ENCODE peak calls at places on chromosomes 6 and 20, in six cellular contexts. E, N, Y, B, K and P are unnamed samples.

GRCh38 chr6:37518116-37518515 is 18.4 kb upstream of the CCDC167 start:
- DNase-seq in E (no peak), N (no peak), Y (no peak), B (no peak), K (no peak), P (no peak)

GRCh38 chr20:62230696-62231095 is 7.6 kb upstream of the OSBPL2 start:
- DNase-seq in E (no peak), N (no peak), Y (no peak), B (no peak), K (no peak), P (no peak)

GRCh38 chr20:48219306-48219705 is 434.0 kb upstream of the SULF2 start:
- DNase-seq in E (no peak), N (no peak), Y (no peak), B (no peak), K (no peak), P (no peak)

GRCh38 chr6:43724914-43725642 is 37.5 kb upstream of the MRPS18A start:
- DNase-seq in E (peak; percentile 72), N (peak; percentile 83), Y (peak; percentile 96), B (peak; percentile 75), K (peak; percentile 70), P (peak; percentile 48)

GRCh38 chr6:7052441-7052936 is 55.3 kb upstream of the RREB1 start:
- DNase-seq in E (peak; percentile 63), N (no peak), Y (peak; percentile 83), B (peak; percentile 22), K (peak; percentile 67), P (no peak)

GRCh38 chr20:46463852-46464251 is 49.5 kb downstream of the ZNF334 start:
- DNase-seq in E (no peak), N (no peak), Y (no peak), B (no peak), K (no peak), P (no peak)

GRCh38 chr20:25036331-25036936 is 21.5 kb downstream of the ACSS1 start:
- DNase-seq in E (no peak), N (no peak), Y (no peak), B (no peak), K (no peak), P (no peak)

GRCh38 chr6:27368202-27368601 is 20.4 kb upstream of the ZNF391 start:
- DNase-seq in E (no peak), N (no peak), Y (no peak), B (no peak), K (no peak), P (no peak)

GRCh38 chr6:46078294-46078693 is 51.5 kb upstream of the ENPP4 start:
- DNase-seq in E (no peak), N (no peak), Y (no peak), B (no peak), K (no peak), P (no peak)

GRCh38 chr6:117637770-117638169 is 35.5 kb upstream of the GOPC start:
- DNase-seq in E (no peak), N (no peak), Y (no peak), B (no peak), K (no peak), P (no peak)

GRCh38 chr6:109456710-109457595 is 1.4 kb upstream of the MICAL1 start:
- DNase-seq in E (peak; percentile 48), N (no peak), Y (no peak), B (no peak), K (peak; percentile 70), P (no peak)

GRCh38 chr6:82567621-82568020 is 204.0 kb downstream of the TPBG start:
- DNase-seq in E (no peak), N (no peak), Y (no peak), B (no peak), K (no peak), P (no peak)

GRCh38 chr6:63582579-63583231 is 10.4 kb downstream of the LOC128125822 start:
- DNase-seq in E (no peak), N (no peak), Y (no peak), B (no peak), K (no peak), P (no peak)

GRCh38 chr6:18997375-18997826 is 610.3 kb downstream of the RNF144B start:
- DNase-seq in E (no peak), N (no peak), Y (no peak), B (no peak), K (no peak), P (no peak)

GRCh38 chr6:110628330-110628729 is 151.9 kb upstream of the SLC22A16 start:
- DNase-seq in E (no peak), N (no peak), Y (no peak), B (no peak), K (no peak), P (no peak)

GRCh38 chr20:58908941-58909340 is 56.4 kb downstream of the GNAS start:
- DNase-seq in E (no peak), N (no peak), Y (no peak), B (no peak), K (no peak), P (no peak)

GRCh38 chr6:106749611-106750010 is 120.2 kb downstream of the QRSL1 start:
- DNase-seq in E (no peak), N (no peak), Y (no peak), B (no peak), K (no peak), P (no peak)

GRCh38 chr20:36483919-36484808 is 57.2 kb upstream of the MYL9 start:
- DNase-seq in E (no peak), N (no peak), Y (no peak), B (no peak), K (no peak), P (no peak)

GRCh38 chr20:25514747-25515340 is 70.5 kb downstream of the NINL start:
- DNase-seq in E (no peak), N (no peak), Y (no peak), B (no peak), K (no peak), P (no peak)

GRCh38 chr6:93713974-93714373 is 294.6 kb upstream of the EPHA7 start:
- DNase-seq in E (no peak), N (no peak), Y (no peak), B (no peak), K (no peak), P (no peak)

GRCh38 chr6:108113557-108114519 is 39.3 kb upstream of the OSTM1 start:
- DNase-seq in E (no peak), N (no peak), Y (no peak), B (no peak), K (peak; percentile 16), P (no peak)

GRCh38 chr6:37556884-37557644 is 57.4 kb upstream of the CCDC167 start:
- DNase-seq in E (no peak), N (no peak), Y (no peak), B (no peak), K (no peak), P (no peak)

GRCh38 chr6:31356216-31356945 is 598 bp downstream of the HLA-B start:
- DNase-seq in E (peak; percentile 60), N (peak; percentile 24), Y (peak; percentile 77), B (peak; percentile 19), K (peak; percentile 38), P (no peak)

GRCh38 chr6:40906759-40907158 is 132.3 kb downstream of the UNC5CL start:
- DNase-seq in E (no peak), N (no peak), Y (no peak), B (no peak), K (no peak), P (no peak)

GRCh38 chr6:156359912-156360311 is 417.3 kb upstream of the ARID1B start:
- DNase-seq in E (no peak), N (no peak), Y (no peak), B (no peak), K (no peak), P (no peak)

GRCh38 chr20:44720617-44720993 is 5.4 kb downstream of the CCN5 start:
- DNase-seq in E (no peak), N (no peak), Y (no peak), B (no peak), K (no peak), P (no peak)

DNA sequence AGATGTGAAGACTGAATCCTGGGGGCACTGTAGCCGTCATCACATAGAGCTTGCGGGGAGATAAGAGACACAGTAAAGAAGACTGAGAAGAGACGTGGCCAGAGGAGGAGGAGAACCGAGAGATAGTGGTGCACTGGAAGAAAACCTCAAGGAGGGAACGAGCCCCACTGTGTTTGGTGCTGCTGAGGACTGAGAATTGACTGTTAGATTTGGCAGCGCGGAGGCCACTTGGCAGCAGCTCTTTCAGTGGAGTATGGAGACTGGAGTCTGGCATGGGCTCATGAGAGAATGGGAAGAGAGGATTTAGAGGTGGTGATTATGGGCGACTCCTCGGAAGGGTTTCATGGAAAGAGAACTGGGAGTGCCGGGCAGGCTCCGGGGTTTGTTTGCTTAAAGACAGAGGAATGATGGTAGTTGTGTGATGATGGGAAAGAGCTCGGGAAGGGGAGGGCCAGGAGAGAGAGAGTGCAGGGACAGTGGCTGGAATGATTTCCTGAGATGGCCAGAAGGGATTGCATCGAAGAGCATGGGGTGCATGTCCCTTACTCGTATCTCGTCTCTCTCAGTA is 18.0 kb downstream of the CDYL start:
- DNase-seq in E (peak; percentile 56), N (no peak), Y (no peak), B (no peak), K (peak; percentile 61), P (no peak)
- H3K9me3 ChIP-seq in E (no peaks in the 10 kb centered on the region), N (no peaks in the 10 kb centered on the region), Y (no peaks in the 10 kb centered on the region), B (no peaks in the 10 kb centered on the region), K (peaks cover 5% of the 10 kb centered on the region), P (no peaks in the 10 kb centered on the region)

DNA sequence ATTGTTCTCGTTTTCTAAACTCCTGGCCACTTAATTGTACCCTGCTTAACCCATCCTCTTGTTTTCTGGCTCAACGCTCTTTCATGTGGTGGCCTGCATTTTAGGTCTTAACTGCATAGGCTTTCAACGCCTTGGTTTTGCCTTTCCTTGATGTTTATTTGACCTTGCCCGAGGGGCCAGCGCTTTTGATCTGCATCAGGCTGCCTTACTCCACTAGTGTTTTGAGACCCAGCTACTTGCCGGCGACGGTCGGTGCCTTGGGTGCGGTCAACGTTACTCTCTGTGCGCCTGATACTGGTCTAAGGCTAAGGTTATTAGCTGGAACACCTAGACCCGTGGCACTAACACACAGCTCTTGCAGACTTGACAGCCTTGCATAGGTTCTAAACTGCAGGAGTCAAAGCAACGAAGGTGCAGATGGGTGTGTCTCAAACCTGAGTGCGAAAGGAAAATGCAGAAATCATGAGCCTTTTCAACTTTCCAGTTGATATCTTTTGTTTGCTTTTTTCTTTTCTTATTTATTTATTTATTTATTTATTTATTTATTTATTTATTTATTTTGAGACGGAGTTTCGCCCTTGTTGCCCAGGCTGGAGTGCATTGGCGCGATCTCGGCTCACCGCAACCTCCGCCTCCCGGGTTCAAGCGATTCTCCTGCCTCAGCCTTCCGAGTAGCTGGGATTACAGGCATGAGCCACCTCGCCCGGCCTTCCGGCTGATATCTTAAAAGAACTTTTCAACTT is 138.8 kb downstream of the HFE start:
- DNase-seq in E (no peak), N (no peak), Y (no peak), B (no peak), K (no peak), P (no peak)
- H3K9me3 ChIP-seq in E (no peaks in the 10 kb centered on the region), N (no peaks in the 10 kb centered on the region), Y (no peaks in the 10 kb centered on the region), B (no peaks in the 10 kb centered on the region), K (peaks cover 10% of the 10 kb centered on the region), P (no peaks in the 10 kb centered on the region)

GRCh38 chr6:21931641-21932335 is 338.2 kb downstream of the SOX4 start:
- DNase-seq in E (no peak), N (no peak), Y (no peak), B (no peak), K (no peak), P (no peak)
- H3K9me3 ChIP-seq in E (no peaks in the 10 kb centered on the region), N (no peaks in the 10 kb centered on the region), Y (no peaks in the 10 kb centered on the region), B (no peaks in the 10 kb centered on the region), K (peaks cover 19% of the 10 kb centered on the region), P (no peaks in the 10 kb centered on the region)

DNA sequence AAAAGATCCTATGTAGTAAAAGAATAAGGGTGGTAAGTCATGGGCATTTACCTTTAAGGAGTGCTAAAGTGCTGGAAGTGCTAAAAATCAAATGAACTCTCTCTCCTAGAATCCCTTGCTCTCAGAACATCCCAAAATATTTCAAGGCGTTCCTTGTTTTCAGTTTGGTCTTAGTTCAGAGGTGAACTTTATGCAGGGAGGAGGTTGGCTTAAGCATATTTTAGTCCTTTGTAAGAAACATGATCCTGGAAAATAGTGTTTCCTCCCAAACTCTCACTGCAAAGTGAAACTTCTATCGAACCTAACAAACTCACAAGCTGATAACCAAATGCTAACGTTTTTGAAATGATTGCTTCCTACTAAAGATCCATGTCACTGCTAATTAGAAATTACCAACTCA is 231.4 kb downstream of the FOXC1 start:
- DNase-seq in E (no peak), N (no peak), Y (no peak), B (no peak), K (no peak), P (no peak)
- H3K9me3 ChIP-seq in E (no peaks in the 10 kb centered on the region), N (no peaks in the 10 kb centered on the region), Y (no peaks in the 10 kb centered on the region), B (no peaks in the 10 kb centered on the region), K (peaks cover 8% of the 10 kb centered on the region), P (no peaks in the 10 kb centered on the region)